ENCODE peak calls at places on chromosome 15, in four cellular contexts. C, I, M and E are unnamed samples. For H3K4me1 and H3K36me3, the result is how much of the 10 kb centered on the place peaks cover.

GRCh38 chr15:70121656-70122297 is 24.1 kb upstream of the TLE3 start:
- DNase-seq in C (no peak), I (peak), M (peak), E (no peak)

GRCh38 chr15:96353378-96353930 is 23.0 kb downstream of the NR2F2 start:
- DNase-seq in C (no peak), I (no peak), M (no peak), E (no peak)

GRCh38 chr15:60660290-60661051 is 181.5 kb upstream of the ICE2 start:
- DNase-seq in C (no peak), I (peak), M (peak), E (no peak)

GRCh38 chr15:93980149-93980911 is 251.0 kb upstream of the MCTP2 start:
- DNase-seq in C (no peak), I (peak), M (no peak), E (no peak)

GRCh38 chr15:28022181-28022580 is 76.9 kb downstream of the OCA2 start:
- DNase-seq in C (no peak), I (no peak), M (no peak), E (no peak)

GRCh38 chr15:36106640-36107335 is 472.6 kb upstream of the CDIN1 start:
- DNase-seq in C (no peak), I (no peak), M (no peak), E (no peak)

GRCh38 chr15:57541805-57542504 is 49.7 kb upstream of the MYZAP start:
- DNase-seq in C (no peak), I (peak), M (peak), E (peak)

GRCh38 chr15:101022306-101022705 is 103.1 kb downstream of the LRRK1 start:
- DNase-seq in C (no peak), I (peak), M (no peak), E (no peak)

GRCh38 chr15:31511707-31512310 is 185.2 kb downstream of the KLF13 start:
- DNase-seq in C (no peak), I (no peak), M (no peak), E (no peak)

GRCh38 chr15:67024322-67024997 is 40.9 kb upstream of the SMAD3 start:
- DNase-seq in C (peak), I (peak), M (peak), E (no peak)

GRCh38 chr15:52005748-52006701 is 13.0 kb upstream of the MAPK6 start:
- DNase-seq in C (no peak), I (no peak), M (peak), E (no peak)

GRCh38 chr15:39585871-39586301 is 5.0 kb downstream of the THBS1 start:
- DNase-seq in C (no peak), I (no peak), M (no peak), E (no peak)

DNA sequence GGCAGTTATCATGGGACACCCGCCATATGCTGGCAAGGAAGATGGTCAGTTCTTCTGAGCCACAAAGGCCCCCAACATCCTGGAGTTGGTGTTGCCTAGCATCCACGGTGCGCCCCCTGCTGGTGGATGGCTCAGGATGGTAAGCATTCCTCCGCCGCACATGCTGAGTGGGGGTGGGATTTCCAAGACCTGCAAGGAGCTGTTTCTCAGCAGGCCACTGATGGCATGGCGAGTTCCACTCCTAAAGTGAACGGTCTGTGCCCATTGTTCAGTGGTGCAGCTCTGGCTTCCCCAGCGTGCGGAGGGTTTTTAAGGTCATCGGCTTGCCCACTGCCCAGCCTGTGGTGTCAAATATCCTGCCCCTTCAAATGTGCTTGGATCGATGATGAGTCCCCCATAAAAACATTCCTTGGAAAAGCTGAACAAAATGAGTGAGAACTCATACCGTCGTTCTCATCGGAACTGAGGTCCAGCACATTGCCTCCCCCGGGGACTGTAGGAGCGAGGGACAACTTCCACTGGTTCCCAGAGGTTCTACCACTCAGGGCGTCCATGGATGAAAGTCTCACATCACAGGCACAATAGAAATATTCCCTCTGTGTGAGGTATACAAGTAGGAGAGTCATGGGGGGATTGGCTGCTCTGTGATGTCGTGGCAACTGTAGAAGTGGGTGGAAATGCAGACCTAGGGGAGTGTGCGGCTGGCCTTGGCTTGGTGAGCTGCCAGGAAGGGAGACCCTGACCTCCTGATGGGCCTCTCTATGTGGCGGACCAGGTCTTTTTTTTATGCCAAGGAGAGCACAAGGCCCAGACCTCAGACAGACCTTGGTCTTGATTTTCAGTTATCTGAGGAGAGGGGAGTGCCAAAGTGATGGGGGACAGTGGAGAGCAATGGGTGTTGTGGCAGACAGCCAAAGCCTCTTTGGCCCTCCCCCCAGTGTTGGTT is 102.0 kb downstream of the SNRPN start:
- DNase-seq in C (no peak), I (no peak), M (no peak), E (no peak)
- TF ChIP-seq CTCF in C (no peak), I (no peak), M (no peak), E (peak)

GRCh38 chr15:68635142-68635541 is 56.3 kb downstream of the CORO2B start:
- DNase-seq in C (no peak), I (no peak), M (no peak), E (peak)
- H3K4me1 ChIP-seq in C (under half), I (under half), M (under half), E (half or more)

GRCh38 chr15:62125763-62126162 is 39.3 kb downstream of the C2CD4B start:
- DNase-seq in C (no peak), I (no peak), M (peak), E (peak)
- H3K36me3 ChIP-seq in C (under half), I (under half), M (under half), E (under half)

GRCh38 chr15:63155486-63155885 is 1.8 kb downstream of the RPS27L start:
- DNase-seq in C (no peak), I (no peak), M (no peak), E (no peak)

GRCh38 chr15:63156086-63156707 is 1.1 kb downstream of the RPS27L start:
- DNase-seq in C (no peak), I (no peak), M (no peak), E (peak)

GRCh38 chr15:63157066-63157890 is at the start of gene RPS27L:
- DNase-seq in C (peak), I (peak), M (peak), E (peak)

GRCh38 chr15:63156708-63157065 is 590 bp downstream of the RPS27L start:
- DNase-seq in C (no peak), I (peak), M (peak), E (peak)

DNA sequence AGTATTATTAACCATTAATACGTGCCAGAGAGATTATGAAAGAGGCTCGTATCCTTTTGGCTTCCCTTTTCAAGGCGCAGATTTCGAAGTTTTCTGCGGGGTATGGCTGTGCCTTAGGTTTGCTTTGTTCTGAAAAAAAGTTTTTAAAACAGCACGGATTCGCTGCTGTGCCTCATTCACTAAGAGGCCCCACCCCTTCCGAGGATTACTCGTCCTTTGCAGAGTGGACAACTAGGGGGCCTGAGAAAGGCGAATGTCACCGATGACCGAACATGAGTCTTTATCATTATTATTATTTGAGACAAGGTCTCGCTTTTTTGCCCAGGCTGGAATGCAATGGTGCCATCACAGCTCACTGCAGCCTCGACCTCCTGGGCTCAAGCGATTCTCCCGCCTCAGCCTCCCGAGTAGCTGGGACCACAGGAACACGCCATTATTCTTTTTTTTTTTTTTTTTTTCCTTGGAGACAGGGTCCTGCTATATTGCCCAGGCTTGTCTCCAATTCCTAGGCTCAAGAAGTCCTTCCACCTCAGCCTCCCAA is 684 bp upstream of the RPS27L start:
- DNase-seq in C (no peak), I (peak), M (peak), E (peak)
- TF ChIP-seq CTCF in C (no peak), I (no peak), M (peak), E (no peak)

GRCh38 chr15:42504631-42505030 is 9.2 kb downstream of the SNAP23 start:
- DNase-seq in C (no peak), I (no peak), M (no peak), E (no peak)

GRCh38 chr15:42502472-42502871 is 7.0 kb downstream of the SNAP23 start:
- DNase-seq in C (no peak), I (no peak), M (no peak), E (no peak)

GRCh38 chr15:42499888-42500609 is 4.6 kb downstream of the SNAP23 start:
- DNase-seq in C (no peak), I (no peak), M (no peak), E (no peak)

GRCh38 chr15:42507514-42507913 is 12.1 kb downstream of the SNAP23 start:
- DNase-seq in C (no peak), I (no peak), M (peak), E (no peak)

GRCh38 chr15:42503822-42504221 is 8.4 kb downstream of the SNAP23 start:
- DNase-seq in C (no peak), I (no peak), M (no peak), E (peak)
- H3K4me1 ChIP-seq in C (under half), I (under half), M (under half), E (under half)

GRCh38 chr15:42210703-42211102 is 2.6 kb upstream of the VPS39 start:
- DNase-seq in C (no peak), I (no peak), M (no peak), E (no peak)
- H3K36me3 ChIP-seq in C (under half), I (under half), M (under half), E (half or more)

GRCh38 chr15:40782609-40783227 is 12.9 kb downstream of the C15orf62 start:
- DNase-seq in C (peak), I (peak), M (no peak), E (peak)

GRCh38 chr15:40787344-40787841 is 17.6 kb downstream of the C15orf62 start:
- DNase-seq in C (peak), I (no peak), M (peak), E (peak)

GRCh38 chr15:40787991-40788390 is 18.2 kb downstream of the C15orf62 start:
- DNase-seq in C (no peak), I (no peak), M (no peak), E (no peak)

GRCh38 chr15:40785814-40786213 is 16.0 kb downstream of the C15orf62 start:
- DNase-seq in C (no peak), I (no peak), M (peak), E (no peak)

GRCh38 chr15:40785158-40785557 is 15.4 kb downstream of the C15orf62 start:
- DNase-seq in C (no peak), I (no peak), M (no peak), E (no peak)
- TF ChIP-seq CTCF in C (no peak), I (no peak), M (peak), E (peak)